ENCODE peak calls at places on chromosomes 13 and 19, in eight cellular contexts. V is NB4, D is stomach, O is HCT116, E is breast epithelium, A is lower leg skin, H is K562, M is IMR-90. W is an unnamed sample.

GRCh38 chr13:111519041-111519440 is 198.6 kb downstream of the TEX29 start:
- DNase-seq in V (no peak), D (no peak), O (no peak), E (no peak), A (no peak), H (no peak), M (no peak), W (no peak)

GRCh38 chr13:109162248-109163051 is 533.0 kb downstream of the MYO16 start:
- DNase-seq in V (peak; percentile 91), D (no peak), O (no peak), E (no peak), A (no peak), H (no peak), M (no peak), W (no peak)

GRCh38 chr19:9597027-9597426 is 12.7 kb upstream of the ZNF121 start:
- DNase-seq in V (no peak), D (no peak), O (peak; percentile 86), E (no peak), A (no peak), H (no peak), M (peak; percentile 92), W (peak; percentile 27)

GRCh38 chr13:112891477-112892401 is 77.3 kb upstream of the MCF2L start:
- DNase-seq in V (no peak), D (peak; percentile 40), O (no peak), E (no peak), A (no peak), H (no peak), M (no peak), W (no peak)

GRCh38 chr13:41561179-41561578 is 103.8 kb downstream of the RGCC start:
- DNase-seq in V (no peak), D (no peak), O (no peak), E (no peak), A (no peak), H (no peak), M (peak; percentile 43), W (no peak)

GRCh38 chr19:15177269-15178116 is 23.3 kb downstream of the NOTCH3 start:
- DNase-seq in V (peak; percentile 89), D (peak; percentile 88), O (no peak), E (peak; percentile 50), A (peak; percentile 53), H (peak; percentile 76), M (peak; percentile 64), W (peak; percentile 83)

GRCh38 chr19:19464339-19465098 is 50.8 kb downstream of the TSSK6 start:
- DNase-seq in V (no peak), D (peak; percentile 42), O (no peak), E (no peak), A (no peak), H (no peak), M (peak; percentile 73), W (no peak)

GRCh38 chr19:5624154-5624663 is 1.3 kb downstream of the SAFB start:
- DNase-seq in V (peak; percentile 30), D (peak; percentile 69), O (no peak), E (peak; percentile 27), A (peak; percentile 24), H (no peak), M (peak; percentile 61), W (no peak)

GRCh38 chr19:4371898-4372629 is 28.3 kb downstream of the SH3GL1 start:
- DNase-seq in V (no peak), D (no peak), O (no peak), E (no peak), A (no peak), H (no peak), M (no peak), W (no peak)

GRCh38 chr13:80055804-80056203 is 285.1 kb downstream of the SPRY2 start:
- DNase-seq in V (no peak), D (no peak), O (no peak), E (no peak), A (no peak), H (no peak), M (no peak), W (no peak)

GRCh38 chr13:45042539-45042938 is 53.2 kb downstream of the GPALPP1 start:
- DNase-seq in V (no peak), D (no peak), O (no peak), E (no peak), A (no peak), H (no peak), M (no peak), W (no peak)

GRCh38 chr13:28492527-28493367 is 2.2 kb downstream of the FLT1 start:
- DNase-seq in V (peak; percentile 46), D (no peak), O (no peak), E (no peak), A (no peak), H (no peak), M (no peak), W (no peak)

GRCh38 chr13:46307554-46307953 is 79.5 kb downstream of the RUBCNL start:
- DNase-seq in V (peak; percentile 63), D (no peak), O (no peak), E (no peak), A (no peak), H (no peak), M (no peak), W (no peak)

GRCh38 chr13:39602614-39603366 is at the start of gene LHFPL6:
- DNase-seq in V (peak; percentile 86), D (peak; percentile 73), O (no peak), E (peak; percentile 66), A (peak; percentile 73), H (no peak), M (peak; percentile 77), W (peak; percentile 69)

GRCh38 chr13:62061751-62062150 is 646.1 kb upstream of the PCDH20 start:
- DNase-seq in V (no peak), D (no peak), O (no peak), E (no peak), A (no peak), H (no peak), M (no peak), W (no peak)

GRCh38 chr19:4474504-4475136 is 2.5 kb downstream of the HDGFL2 start:
- DNase-seq in V (no peak), D (no peak), O (no peak), E (no peak), A (no peak), H (peak; percentile 38), M (peak; percentile 68), W (peak; percentile 49)

GRCh38 chr13:113110048-113110851 is 4.7 kb downstream of the F7 start:
- DNase-seq in V (no peak), D (no peak), O (no peak), E (no peak), A (no peak), H (no peak), M (no peak), W (no peak)

GRCh38 chr13:109938255-109938936 is 152.0 kb upstream of the IRS2 start:
- DNase-seq in V (no peak), D (no peak), O (no peak), E (no peak), A (no peak), H (no peak), M (peak; percentile 93), W (no peak)

GRCh38 chr13:114313061-114313860 is 1.0 kb upstream of the CHAMP1 start:
- DNase-seq in V (peak; percentile 46), D (no peak), O (no peak), E (no peak), A (no peak), H (no peak), M (peak; percentile 51), W (peak; percentile 55)

GRCh38 chr19:46717716-46718143 is 816 bp upstream of the PRKD2 start:
- DNase-seq in V (peak; percentile 76), D (no peak), O (no peak), E (no peak), A (no peak), H (no peak), M (no peak), W (no peak)
- TF ChIP-seq POLR2A in V (no peak), D (no peak), O (no peak), E (no peak), A (no peak), H (no peak), M (no peak), W (no peak)

GRCh38 chr19:11356074-11356397 is 804 bp downstream of the PLPPR2 start:
- DNase-seq in V (no peak), D (no peak), O (no peak), E (no peak), A (no peak), H (no peak), M (no peak), W (no peak)

GRCh38 chr19:11361037-11361770 is 6.0 kb downstream of the PLPPR2 start:
- DNase-seq in V (no peak), D (peak; percentile 93), O (no peak), E (no peak), A (no peak), H (peak; percentile 93), M (no peak), W (no peak)

GRCh38 chr19:11359421-11359820 is 4.2 kb downstream of the PLPPR2 start:
- DNase-seq in V (no peak), D (no peak), O (no peak), E (no peak), A (no peak), H (no peak), M (no peak), W (no peak)

GRCh38 chr19:11356676-11357550 is 1.7 kb downstream of the PLPPR2 start:
- DNase-seq in V (no peak), D (no peak), O (no peak), E (no peak), A (no peak), H (no peak), M (no peak), W (no peak)

DNA sequence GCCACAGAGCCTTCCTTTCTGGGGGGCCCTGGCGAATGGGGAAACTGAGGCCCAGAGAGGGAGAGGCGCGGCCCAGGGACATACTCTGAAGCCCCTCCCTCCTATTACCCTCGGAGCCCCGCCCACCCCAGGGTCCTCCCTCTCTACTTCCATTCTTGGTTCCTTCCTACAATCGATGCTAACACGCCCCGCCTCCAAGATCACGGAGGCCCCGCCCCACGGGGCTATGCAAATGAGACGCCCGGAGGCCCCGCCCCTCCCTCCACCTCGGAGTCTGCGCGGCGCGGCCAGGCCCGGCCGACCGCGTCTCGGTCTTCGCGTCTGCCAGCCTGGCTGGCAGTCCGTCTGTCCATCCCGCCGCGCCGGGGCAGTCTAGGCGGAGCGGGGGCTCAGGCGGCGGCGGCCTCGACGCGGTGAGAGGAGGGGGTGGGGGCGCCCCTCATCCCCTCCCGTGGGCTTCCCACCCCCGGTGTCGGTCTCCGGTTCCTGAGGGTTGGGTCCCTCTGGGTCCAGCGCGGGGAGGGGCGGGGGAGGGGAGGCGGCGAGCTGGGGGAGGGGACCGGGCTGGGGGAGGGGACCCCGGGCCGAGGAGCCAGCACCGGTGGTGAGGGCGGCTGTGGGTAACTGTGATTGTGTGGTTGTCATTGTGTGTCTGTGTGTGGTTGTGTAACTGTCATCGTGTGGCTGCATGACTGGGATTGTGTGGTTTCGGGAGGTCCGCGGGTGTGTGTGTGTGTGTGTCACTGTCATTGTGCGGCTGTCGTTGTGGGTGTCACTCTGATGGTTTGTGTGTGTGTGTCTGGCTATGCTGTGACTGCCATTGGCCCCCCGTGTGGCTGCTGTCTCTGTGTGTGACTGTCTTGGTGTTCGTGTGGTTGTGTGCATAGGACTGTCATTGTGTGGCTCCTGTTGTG is at the start of gene PLPPR2:
- DNase-seq in V (peak; percentile 89), D (peak; percentile 95), O (peak; percentile 82), E (peak; percentile 93), A (peak; percentile 92), H (peak; percentile 96), M (peak; percentile 81), W (peak; percentile 81)
- TF ChIP-seq POLR2A in V (no peak), D (no peak), O (peak; percentile 51), E (no peak), A (no peak), H (peak; percentile 47), M (peak; percentile 84), W (peak; percentile 89)

GRCh38 chr19:45059258-45059965 is 16.9 kb downstream of the ZNF296 start:
- DNase-seq in V (peak; percentile 75), D (peak; percentile 89), O (peak; percentile 62), E (no peak), A (peak; percentile 70), H (peak; percentile 80), M (peak; percentile 69), W (peak; percentile 70)
- TF ChIP-seq POLR2A in V (no peak), D (no peak), O (no peak), E (no peak), A (no peak), H (no peak), M (no peak), W (no peak)

GRCh38 chr19:38658462-38659306 is 11.2 kb downstream of the ACTN4 start:
- DNase-seq in V (no peak), D (peak; percentile 63), O (peak; percentile 83), E (peak; percentile 83), A (peak; percentile 70), H (no peak), M (peak; percentile 100), W (no peak)
- TF ChIP-seq POLR2A in V (no peak), D (no peak), O (no peak), E (peak; percentile 45), A (no peak), H (no peak), M (peak; percentile 74), W (no peak)